ENCODE peak calls at places on chromosomes 13 and 19, in four cellular contexts. One of them, this sample, is unnamed.

GRCh38 chr13:95168191-95168590 is 133.1 kb downstream of the ABCC4 start:
- DNase-seq in left colon: no peak
- DNase-seq in AG09309: no peak
- DNase-seq in left lung: no peak
- DNase-seq in this sample: no peak

GRCh38 chr19:4069331-4069959 is 2.7 kb upstream of the ZBTB7A start:
- DNase-seq in left colon: peak
- DNase-seq in AG09309: no peak
- DNase-seq in left lung: no peak
- DNase-seq in this sample: peak

GRCh38 chr13:111287201-111287600 is 33.2 kb upstream of the TEX29 start:
- DNase-seq in left colon: no peak
- DNase-seq in AG09309: no peak
- DNase-seq in left lung: no peak
- DNase-seq in this sample: no peak

GRCh38 chr19:45492627-45493470 is 4.0 kb downstream of the RTN2 start:
- DNase-seq in left colon: peak
- DNase-seq in AG09309: no peak
- DNase-seq in left lung: peak
- DNase-seq in this sample: peak

GRCh38 chr13:25118371-25118770 is 22.4 kb downstream of the PABPC3 start:
- DNase-seq in left colon: no peak
- DNase-seq in AG09309: no peak
- DNase-seq in left lung: no peak
- DNase-seq in this sample: no peak

GRCh38 chr19:11971045-11971444 is 6.2 kb downstream of the ZNF763 start:
- DNase-seq in left colon: no peak
- DNase-seq in AG09309: no peak
- DNase-seq in left lung: no peak
- DNase-seq in this sample: no peak

GRCh38 chr13:38348890-38349289 is 761 bp upstream of the UFM1 start:
- DNase-seq in left colon: no peak
- DNase-seq in AG09309: no peak
- DNase-seq in left lung: no peak
- DNase-seq in this sample: no peak

GRCh38 chr13:50677687-50678463 is 165.6 kb downstream of the DLEU7 start:
- DNase-seq in left colon: no peak
- DNase-seq in AG09309: no peak
- DNase-seq in left lung: no peak
- DNase-seq in this sample: no peak

GRCh38 chr13:23790591-23791170 is 98.5 kb downstream of the MIPEP start:
- DNase-seq in left colon: no peak
- DNase-seq in AG09309: peak
- DNase-seq in left lung: no peak
- DNase-seq in this sample: no peak

GRCh38 chr13:51914137-51914493 is 52.3 kb downstream of the CCDC70 start:
- DNase-seq in left colon: no peak
- DNase-seq in AG09309: no peak
- DNase-seq in left lung: no peak
- DNase-seq in this sample: no peak

GRCh38 chr13:112688560-112689497 is 1.0 kb upstream of the ATP11A start:
- DNase-seq in left colon: no peak
- DNase-seq in AG09309: no peak
- DNase-seq in left lung: peak
- DNase-seq in this sample: peak

GRCh38 chr19:46520616-46521015 is 24.9 kb upstream of the PNMA8B start:
- DNase-seq in left colon: no peak
- DNase-seq in AG09309: no peak
- DNase-seq in left lung: no peak
- DNase-seq in this sample: no peak

GRCh38 chr13:79989251-79989661 is 351.7 kb downstream of the SPRY2 start:
- DNase-seq in left colon: peak
- DNase-seq in AG09309: peak
- DNase-seq in left lung: no peak
- DNase-seq in this sample: peak

GRCh38 chr19:6279620-6279930 is 200 bp downstream of the MLLT1 start:
- DNase-seq in left colon: no peak
- DNase-seq in AG09309: no peak
- DNase-seq in left lung: no peak
- DNase-seq in this sample: no peak

GRCh38 chr13:37769545-37769944 is 100.0 kb downstream of the TRPC4 start:
- DNase-seq in left colon: no peak
- DNase-seq in AG09309: no peak
- DNase-seq in left lung: no peak
- DNase-seq in this sample: no peak

GRCh38 chr13:104487006-104487405 is 1420.8 kb upstream of the SLC10A2 start:
- DNase-seq in left colon: no peak
- DNase-seq in AG09309: no peak
- DNase-seq in left lung: no peak
- DNase-seq in this sample: no peak

GRCh38 chr19:44738603-44739585 is 9.6 kb upstream of the BCL3 start:
- DNase-seq in left colon: peak
- DNase-seq in AG09309: no peak
- DNase-seq in left lung: peak
- DNase-seq in this sample: peak

GRCh38 chr13:49858183-49858856 is 65.8 kb upstream of the KPNA3 start:
- DNase-seq in left colon: no peak
- DNase-seq in AG09309: peak
- DNase-seq in left lung: no peak
- DNase-seq in this sample: no peak

GRCh38 chr19:46616631-46617322 is 8.1 kb downstream of the PTGIR start:
- DNase-seq in left colon: no peak
- DNase-seq in AG09309: no peak
- DNase-seq in left lung: no peak
- DNase-seq in this sample: peak

GRCh38 chr19:17749912-17750317 is 1.4 kb upstream of the FCHO1 start:
- DNase-seq in left colon: no peak
- DNase-seq in AG09309: no peak
- DNase-seq in left lung: no peak
- DNase-seq in this sample: no peak

GRCh38 chr13:24745861-24746617 is 17.9 kb upstream of the RNF17 start:
- DNase-seq in left colon: no peak
- DNase-seq in AG09309: no peak
- DNase-seq in left lung: no peak
- DNase-seq in this sample: no peak

GRCh38 chr13:31245974-31246373 is 46.2 kb downstream of the B3GLCT start:
- DNase-seq in left colon: no peak
- DNase-seq in AG09309: no peak
- DNase-seq in left lung: no peak
- DNase-seq in this sample: no peak

GRCh38 chr19:28868836-28869235 is 344.1 kb downstream of the UQCRFS1 start:
- DNase-seq in left colon: no peak
- DNase-seq in AG09309: no peak
- DNase-seq in left lung: no peak
- DNase-seq in this sample: no peak

GRCh38 chr13:113967729-113968462 is 6.0 kb downstream of the C13orf46 start:
- DNase-seq in left colon: no peak
- DNase-seq in AG09309: no peak
- DNase-seq in left lung: peak
- DNase-seq in this sample: no peak

GRCh38 chr19:55898911-55899310 is 33.2 kb downstream of the NLRP13 start:
- DNase-seq in left colon: no peak
- DNase-seq in AG09309: no peak
- DNase-seq in left lung: no peak
- DNase-seq in this sample: no peak

GRCh38 chr19:48836089-48837017 is at the start of gene HSD17B14:
- DNase-seq in left colon: peak
- DNase-seq in AG09309: no peak
- DNase-seq in left lung: peak
- DNase-seq in this sample: no peak

GRCh38 chr19:8617984-8618383 is 7.5 kb upstream of the ADAMTS10 start:
- DNase-seq in left colon: no peak
- DNase-seq in AG09309: no peak
- DNase-seq in left lung: no peak
- DNase-seq in this sample: no peak

GRCh38 chr19:33098023-33098652 is 17.2 kb downstream of the GPATCH1 start:
- DNase-seq in left colon: no peak
- DNase-seq in AG09309: no peak
- DNase-seq in left lung: no peak
- DNase-seq in this sample: peak

GRCh38 chr19:2631213-2631821 is 71.2 kb downstream of the GNG7 start:
- DNase-seq in left colon: no peak
- DNase-seq in AG09309: no peak
- DNase-seq in left lung: no peak
- DNase-seq in this sample: no peak

GRCh38 chr13:79423801-79424642 is 18.0 kb upstream of the RBM26 start:
- DNase-seq in left colon: no peak
- DNase-seq in AG09309: no peak
- DNase-seq in left lung: no peak
- DNase-seq in this sample: no peak

GRCh38 chr13:60509601-60510386 is 112.8 kb downstream of the TDRD3 start:
- DNase-seq in left colon: no peak
- DNase-seq in AG09309: no peak
- DNase-seq in left lung: no peak
- DNase-seq in this sample: no peak

GRCh38 chr13:57212989-57213388 is 46.0 kb downstream of the PRR20E start:
- DNase-seq in left colon: no peak
- DNase-seq in AG09309: no peak
- DNase-seq in left lung: no peak
- DNase-seq in this sample: no peak

This sample was measured in mucosa of descending colon.